ENCODE peak calls at places on chromosomes 16 and 17, in five cellular contexts. Q is A549, S is H1, J is body of pancreas, H is testis. A is an unnamed sample.

GRCh38 chr16:14199624-14200023 is 128.5 kb downstream of the MRTFB start:
- DNase-seq in H (no peak), S (no peak), Q (no peak), J (no peak), A (no peak)

GRCh38 chr17:19303367-19303776 is 59.2 kb downstream of the B9D1 start:
- DNase-seq in S (no peak), Q (no peak), J (no peak), H (no peak), A (no peak)

GRCh38 chr16:57023541-57024249 is 34.3 kb downstream of the NLRC5 start:
- DNase-seq in J (no peak), S (no peak), H (no peak), Q (no peak), A (no peak)

GRCh38 chr16:57863434-57864160 is 61.3 kb upstream of the KIFC3 start:
- DNase-seq in J (peak; percentile 74), H (peak; percentile 85), S (peak; percentile 49), Q (peak; percentile 65), A (no peak)

GRCh38 chr17:39757176-39757662 is 19.5 kb downstream of the GRB7 start:
- DNase-seq in H (no peak), S (no peak), J (no peak), Q (no peak), A (no peak)

GRCh38 chr16:14284371-14284770 is 213.3 kb downstream of the MRTFB start:
- DNase-seq in S (no peak), J (no peak), H (no peak), Q (no peak), A (no peak)

GRCh38 chr17:46182961-46183360 is 10.3 kb downstream of the KANSL1 start:
- DNase-seq in J (no peak), H (no peak), Q (no peak), S (no peak), A (no peak)

GRCh38 chr16:53837421-53837820 is 133.5 kb downstream of the FTO start:
- DNase-seq in J (no peak), H (no peak), S (no peak), Q (no peak), A (no peak)

GRCh38 chr17:72984145-72984924 is 108.2 kb downstream of the SLC39A11 start:
- DNase-seq in Q (no peak), S (no peak), J (no peak), H (no peak), A (no peak)

GRCh38 chr17:45946841-45947256 is 52.2 kb upstream of the STH start:
- DNase-seq in Q (no peak), S (no peak), H (no peak), J (no peak), A (no peak)

GRCh38 chr17:15479697-15480096 is 12.3 kb upstream of the CDRT4 start:
- DNase-seq in S (no peak), H (no peak), Q (no peak), J (no peak), A (no peak)

GRCh38 chr17:14922421-14922820 is 342.7 kb downstream of the PMP22 start:
- DNase-seq in J (peak; percentile 65), Q (no peak), S (no peak), H (no peak), A (no peak)

GRCh38 chr16:56356276-56357241 is 68.8 kb downstream of the AMFR start:
- DNase-seq in H (peak; percentile 88), J (peak; percentile 84), S (peak; percentile 75), Q (peak; percentile 91), A (peak; percentile 22)

GRCh38 chr16:57616241-57616640 is 12.2 kb upstream of the ADGRG1 start:
- DNase-seq in J (no peak), Q (no peak), S (no peak), H (peak; percentile 12), A (no peak)

GRCh38 chr17:83191388-83192160 is 112.2 kb downstream of the METRNL start:
- DNase-seq in J (no peak), S (no peak), Q (no peak), H (no peak), A (no peak)

GRCh38 chr17:82520041-82520910 is 744 bp downstream of the FOXK2 start:
- DNase-seq in S (no peak), J (peak; percentile 25), H (peak; percentile 49), Q (no peak), A (no peak)

GRCh38 chr16:66728117-66728787 is 23.2 kb downstream of the DYNC1LI2 start:
- DNase-seq in Q (peak; percentile 61), J (peak; percentile 55), H (peak; percentile 71), S (no peak), A (no peak)

GRCh38 chr16:20348365-20349185 is 3.9 kb downstream of the UMOD start:
- DNase-seq in S (peak; percentile 39), Q (no peak), H (peak; percentile 27), J (peak; percentile 76), A (no peak)

GRCh38 chr17:11598274-11599221 is at the start of gene DNAH9:
- DNase-seq in J (peak; percentile 99), S (peak; percentile 78), H (peak; percentile 100), Q (peak; percentile 62), A (peak; percentile 37)

GRCh38 chr16:89507834-89508590 is at the start of gene SPG7:
- DNase-seq in Q (peak; percentile 94), J (peak; percentile 86), H (peak; percentile 82), S (no peak), A (peak; percentile 33)

GRCh38 chr17:40312893-40313659 is 4.1 kb downstream of the RARA start:
- DNase-seq in Q (no peak), J (no peak), H (no peak), S (no peak), A (no peak)

GRCh38 chr17:80474933-80475915 is 1.2 kb downstream of the NPTX1 start:
- DNase-seq in J (no peak), Q (no peak), H (no peak), S (no peak), A (no peak)

GRCh38 chr17:4533522-4534502 is 21.4 kb downstream of the MYBBP1A start:
- DNase-seq in Q (no peak), J (peak; percentile 25), H (no peak), S (no peak), A (no peak)

GRCh38 chr16:85017151-85017550 is 5.8 kb upstream of the ZDHHC7 start:
- DNase-seq in S (no peak), J (no peak), H (no peak), Q (no peak), A (no peak)

GRCh38 chr17:45353047-45353446 is 36.2 kb upstream of the MAP3K14 start:
- DNase-seq in J (no peak), Q (no peak), S (no peak), H (no peak), A (no peak)

GRCh38 chr16:17696696-17697095 is 225.9 kb upstream of the XYLT1 start:
- DNase-seq in H (no peak), J (no peak), S (no peak), Q (no peak), A (no peak)

GRCh38 chr16:89170346-89171215 is 967 bp upstream of the CDH15 start:
- DNase-seq in H (no peak), Q (no peak), S (peak; percentile 44), J (peak; percentile 58), A (no peak)

GRCh38 chr17:58641937-58642336 is 49.9 kb downstream of the TEX14 start:
- DNase-seq in J (no peak), Q (no peak), H (no peak), S (no peak), A (no peak)

GRCh38 chr17:72302735-72303134 is 181.9 kb downstream of the SOX9 start:
- DNase-seq in Q (no peak), J (no peak), H (no peak), S (no peak), A (no peak)

GRCh38 chr16:35687071-35687470 is 2227.7 kb downstream of the TP53TG3F start:
- DNase-seq in J (no peak), S (no peak), H (no peak), Q (no peak), A (no peak)

GRCh38 chr17:10631048-10631700 is 25.9 kb downstream of the MYH3 start:
- DNase-seq in J (no peak), S (no peak), Q (peak; percentile 43), H (peak; percentile 44), A (no peak)

GRCh38 chr17:73069846-73070245 is 22.6 kb downstream of the SLC39A11 start:
- DNase-seq in Q (no peak), J (no peak), S (no peak), H (no peak), A (no peak)

GRCh38 chr16:28183441-28183840 is 28.3 kb downstream of the XPO6 start:
- DNase-seq in S (no peak), Q (no peak), H (no peak), J (no peak), A (no peak)

GRCh38 chr17:45123930-45124796 is 8.2 kb downstream of the PLCD3 start:
- DNase-seq in S (no peak), H (no peak), Q (peak; percentile 95), J (no peak), A (no peak)

GRCh38 chr17:72515291-72516065 is 394.7 kb downstream of the SOX9 start:
- DNase-seq in Q (no peak), S (no peak), H (peak; percentile 65), J (peak; percentile 66), A (no peak)

DNA sequence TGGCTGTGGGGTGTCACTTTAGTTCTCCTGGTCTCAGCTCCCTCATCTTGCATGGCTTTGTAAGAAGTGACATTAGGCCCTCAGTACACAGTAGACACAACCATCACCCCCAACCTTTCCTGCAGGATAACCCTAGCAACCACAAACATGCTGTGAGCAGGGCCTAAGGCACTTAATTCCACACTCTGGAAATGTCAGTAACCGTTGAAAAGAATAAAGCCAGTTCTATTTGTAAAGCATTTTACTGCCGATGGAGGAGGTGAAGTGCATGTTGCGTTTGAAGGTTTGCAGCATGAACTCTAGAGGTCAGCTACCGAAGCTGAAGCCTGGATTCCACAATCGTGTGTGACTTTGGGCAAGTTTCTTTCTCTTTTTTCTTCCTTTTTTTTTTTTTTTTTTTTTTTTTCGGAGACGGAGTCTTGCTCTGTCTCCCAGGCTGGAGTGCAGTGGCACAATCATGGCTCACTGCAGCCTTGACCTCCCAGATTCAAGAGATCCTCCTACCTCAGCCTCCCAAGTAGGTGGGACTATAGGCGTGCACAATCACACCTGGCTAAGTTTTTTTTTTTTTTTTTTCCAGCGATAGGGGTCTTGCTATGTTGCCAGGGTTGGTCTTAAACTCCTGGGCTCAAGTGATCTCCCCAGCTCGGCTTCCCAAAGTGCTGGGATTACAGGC is 26.1 kb upstream of the TOB1 start:
- DNase-seq in Q (no peak), H (no peak), J (no peak), S (no peak), A (no peak)
- H3K27ac ChIP-seq in Q (peak overlapping the region; percentile 71), H (no peak overlapping the region), J (peak overlapping the region; percentile 91), S (no peak overlapping the region), A (no peak overlapping the region)

GRCh38 chr16:74949309-74949708 is 35.6 kb downstream of the WDR59 start:
- DNase-seq in Q (no peak), H (no peak), J (no peak), S (no peak), A (no peak)
- TF ChIP-seq POLR2A in Q (no peak), H (no peak), J (no peak), S (no peak), A (no peak)

GRCh38 chr16:16045879-16046278 is 96.5 kb downstream of the ABCC1 start:
- DNase-seq in S (no peak), Q (no peak), H (peak; percentile 52), J (no peak), A (no peak)
- TF ChIP-seq CTCF in S (no peak), Q (no peak), H (no peak), J (no peak), A (no peak)

DNA sequence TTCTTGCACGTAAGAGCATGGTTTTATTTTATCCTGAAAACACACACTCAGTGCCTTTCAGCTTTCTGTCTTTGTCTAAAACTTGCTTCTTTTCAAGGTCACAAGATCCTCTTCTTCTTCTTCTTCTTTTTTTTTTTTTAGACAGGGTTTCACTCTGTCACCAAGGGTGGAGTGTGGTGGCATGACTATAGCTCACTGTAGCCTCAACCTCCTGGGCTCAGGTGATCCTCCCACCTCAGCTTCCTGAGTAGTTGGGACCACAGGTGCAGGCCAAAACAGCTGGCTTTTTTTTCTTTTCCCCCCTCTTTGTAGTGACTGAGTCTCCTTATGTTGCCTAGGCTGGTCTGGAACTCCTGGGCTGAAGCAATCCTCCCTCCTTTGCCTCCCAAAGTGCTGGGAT is 16.0 kb upstream of the ZNF629 start:
- DNase-seq in H (no peak), J (no peak), Q (no peak), S (no peak), A (no peak)
- H3K27ac ChIP-seq in H (no peak overlapping the region), J (no peak overlapping the region), Q (no peak overlapping the region), S (no peak overlapping the region), A (no peak overlapping the region)

A was measured in esophagus squamous epithelium.